ENCODE peak calls at places on chromosomes 3 and 15, in nine cellular contexts. One of them, this sample, is unnamed.

GRCh38 chr15:44726568-44727461 is 9.5 kb upstream of the TRIM69 start:
- DNase-seq in endothelial cell: no peak
- DNase-seq in frontal cortex: no peak
- DNase-seq in stimulated activated effector memory CD8-positive, alpha-beta T cell treated with anti-CD3 and anti-CD28 coated beads, Interleukin-12 subunit alpha, Interleukin-12 subunit beta, amount 100 ng/mL, for 72 hours: no peak
- DNase-seq in heart right ventricle: peak
- DNase-seq in A172: peak
- DNase-seq in stimulated activated CD8-positive, alpha-beta memory T cell treated with anti-CD3 and anti-CD28 coated beads, Interleukin-4, amount 100 ng/mL, for 24 hours: peak
- DNase-seq in NCI-H774: no peak
- DNase-seq in non-pigmented ciliary epithelial cell: peak
- DNase-seq in this sample: no peak

GRCh38 chr3:115325539-115325938 is 178.5 kb upstream of the ZBTB20 start:
- DNase-seq in endothelial cell: peak
- DNase-seq in non-pigmented ciliary epithelial cell: no peak
- DNase-seq in A172: peak
- DNase-seq in stimulated activated effector memory CD8-positive, alpha-beta T cell treated with anti-CD3 and anti-CD28 coated beads, Interleukin-12 subunit alpha, Interleukin-12 subunit beta, amount 100 ng/mL, for 72 hours: no peak
- DNase-seq in frontal cortex: no peak
- DNase-seq in NCI-H774: no peak
- DNase-seq in stimulated activated CD8-positive, alpha-beta memory T cell treated with anti-CD3 and anti-CD28 coated beads, Interleukin-4, amount 100 ng/mL, for 24 hours: no peak
- DNase-seq in heart right ventricle: peak
- DNase-seq in this sample: no peak

GRCh38 chr15:68047826-68048225 is 6.3 kb upstream of the PIAS1 start:
- DNase-seq in endothelial cell: no peak
- DNase-seq in A172: no peak
- DNase-seq in non-pigmented ciliary epithelial cell: no peak
- DNase-seq in heart right ventricle: no peak
- DNase-seq in frontal cortex: no peak
- DNase-seq in NCI-H774: no peak
- DNase-seq in stimulated activated effector memory CD8-positive, alpha-beta T cell treated with anti-CD3 and anti-CD28 coated beads, Interleukin-12 subunit alpha, Interleukin-12 subunit beta, amount 100 ng/mL, for 72 hours: no peak
- DNase-seq in stimulated activated CD8-positive, alpha-beta memory T cell treated with anti-CD3 and anti-CD28 coated beads, Interleukin-4, amount 100 ng/mL, for 24 hours: no peak
- DNase-seq in this sample: no peak

GRCh38 chr3:183298708-183299153 is 45.7 kb downstream of the B3GNT5 start:
- DNase-seq in NCI-H774: peak
- DNase-seq in frontal cortex: peak
- DNase-seq in stimulated activated CD8-positive, alpha-beta memory T cell treated with anti-CD3 and anti-CD28 coated beads, Interleukin-4, amount 100 ng/mL, for 24 hours: no peak
- DNase-seq in non-pigmented ciliary epithelial cell: peak
- DNase-seq in stimulated activated effector memory CD8-positive, alpha-beta T cell treated with anti-CD3 and anti-CD28 coated beads, Interleukin-12 subunit alpha, Interleukin-12 subunit beta, amount 100 ng/mL, for 72 hours: no peak
- DNase-seq in heart right ventricle: peak
- DNase-seq in A172: peak
- DNase-seq in endothelial cell: no peak
- DNase-seq in this sample: peak

GRCh38 chr3:136332776-136333175 is 82.6 kb downstream of the PCCB start:
- DNase-seq in non-pigmented ciliary epithelial cell: no peak
- DNase-seq in A172: no peak
- DNase-seq in frontal cortex: no peak
- DNase-seq in stimulated activated CD8-positive, alpha-beta memory T cell treated with anti-CD3 and anti-CD28 coated beads, Interleukin-4, amount 100 ng/mL, for 24 hours: no peak
- DNase-seq in endothelial cell: no peak
- DNase-seq in NCI-H774: no peak
- DNase-seq in stimulated activated effector memory CD8-positive, alpha-beta T cell treated with anti-CD3 and anti-CD28 coated beads, Interleukin-12 subunit alpha, Interleukin-12 subunit beta, amount 100 ng/mL, for 72 hours: no peak
- DNase-seq in heart right ventricle: no peak
- DNase-seq in this sample: no peak

GRCh38 chr15:45126535-45127158 is 3.0 kb downstream of the DUOXA1 start:
- DNase-seq in stimulated activated effector memory CD8-positive, alpha-beta T cell treated with anti-CD3 and anti-CD28 coated beads, Interleukin-12 subunit alpha, Interleukin-12 subunit beta, amount 100 ng/mL, for 72 hours: no peak
- DNase-seq in stimulated activated CD8-positive, alpha-beta memory T cell treated with anti-CD3 and anti-CD28 coated beads, Interleukin-4, amount 100 ng/mL, for 24 hours: no peak
- DNase-seq in frontal cortex: no peak
- DNase-seq in A172: peak
- DNase-seq in non-pigmented ciliary epithelial cell: no peak
- DNase-seq in heart right ventricle: no peak
- DNase-seq in NCI-H774: no peak
- DNase-seq in endothelial cell: peak
- DNase-seq in this sample: no peak

GRCh38 chr3:11238057-11238456 is 34.1 kb upstream of the ATG7 start:
- DNase-seq in stimulated activated CD8-positive, alpha-beta memory T cell treated with anti-CD3 and anti-CD28 coated beads, Interleukin-4, amount 100 ng/mL, for 24 hours: no peak
- DNase-seq in NCI-H774: no peak
- DNase-seq in non-pigmented ciliary epithelial cell: peak
- DNase-seq in stimulated activated effector memory CD8-positive, alpha-beta T cell treated with anti-CD3 and anti-CD28 coated beads, Interleukin-12 subunit alpha, Interleukin-12 subunit beta, amount 100 ng/mL, for 72 hours: no peak
- DNase-seq in endothelial cell: no peak
- DNase-seq in heart right ventricle: no peak
- DNase-seq in A172: peak
- DNase-seq in frontal cortex: no peak
- DNase-seq in this sample: no peak

GRCh38 chr15:100918034-100918689 is 995 bp upstream of the LRRK1 start:
- DNase-seq in NCI-H774: peak
- DNase-seq in A172: peak
- DNase-seq in frontal cortex: peak
- DNase-seq in stimulated activated effector memory CD8-positive, alpha-beta T cell treated with anti-CD3 and anti-CD28 coated beads, Interleukin-12 subunit alpha, Interleukin-12 subunit beta, amount 100 ng/mL, for 72 hours: peak
- DNase-seq in endothelial cell: peak
- DNase-seq in heart right ventricle: peak
- DNase-seq in stimulated activated CD8-positive, alpha-beta memory T cell treated with anti-CD3 and anti-CD28 coated beads, Interleukin-4, amount 100 ng/mL, for 24 hours: peak
- DNase-seq in non-pigmented ciliary epithelial cell: no peak
- DNase-seq in this sample: peak

GRCh38 chr3:196655496-196655895 is 16.0 kb downstream of the NRROS start:
- DNase-seq in non-pigmented ciliary epithelial cell: no peak
- DNase-seq in stimulated activated CD8-positive, alpha-beta memory T cell treated with anti-CD3 and anti-CD28 coated beads, Interleukin-4, amount 100 ng/mL, for 24 hours: no peak
- DNase-seq in heart right ventricle: no peak
- DNase-seq in stimulated activated effector memory CD8-positive, alpha-beta T cell treated with anti-CD3 and anti-CD28 coated beads, Interleukin-12 subunit alpha, Interleukin-12 subunit beta, amount 100 ng/mL, for 72 hours: no peak
- DNase-seq in A172: no peak
- DNase-seq in endothelial cell: no peak
- DNase-seq in frontal cortex: no peak
- DNase-seq in NCI-H774: no peak
- DNase-seq in this sample: no peak

This sample was measured in Right ventricle myocardium superior.